ENCODE peak calls at places on chromosomes 5 and 9, in four cellular contexts. I, K, R and D are unnamed samples.
A peak's percentile ranks its signal among the peaks of the same experiment; 100 is the strongest.

GRCh38 chr5:66871651-66872050 is 275.5 kb downstream of the MAST4 start:
- DNase-seq in I (no peak), K (no peak), R (no peak), D (no peak)

GRCh38 chr9:121326924-121327613 is 43.0 kb downstream of the STOM start:
- DNase-seq in I (no peak), K (no peak), R (no peak), D (no peak)

GRCh38 chr9:17600962-17601593 is 22.2 kb downstream of the SH3GL2 start:
- DNase-seq in I (peak; percentile 59), K (no peak), R (peak; percentile 46), D (no peak)

GRCh38 chr5:171387970-171388815 is 544 bp downstream of the NPM1 start:
- DNase-seq in I (peak; percentile 56), K (peak; percentile 69), R (peak; percentile 74), D (peak; percentile 70)

GRCh38 chr5:1206521-1207412 is 5.4 kb downstream of the SLC6A19 start:
- DNase-seq in I (no peak), K (no peak), R (no peak), D (no peak)

GRCh38 chr9:36341936-36342577 is 58.0 kb downstream of the RNF38 start:
- DNase-seq in I (no peak), K (no peak), R (no peak), D (no peak)

GRCh38 chr9:109560470-109561132 is 62.5 kb upstream of the PTPN3 start:
- DNase-seq in I (no peak), K (no peak), R (no peak), D (no peak)

GRCh38 chr9:27398982-27399653 is 102.2 kb upstream of the EQTN start:
- DNase-seq in I (no peak), K (no peak), R (no peak), D (no peak)

GRCh38 chr5:19928556-19929421 is 59.2 kb downstream of the CDH18 start:
- DNase-seq in I (peak; percentile 91), K (no peak), R (peak; percentile 71), D (no peak)

DNA sequence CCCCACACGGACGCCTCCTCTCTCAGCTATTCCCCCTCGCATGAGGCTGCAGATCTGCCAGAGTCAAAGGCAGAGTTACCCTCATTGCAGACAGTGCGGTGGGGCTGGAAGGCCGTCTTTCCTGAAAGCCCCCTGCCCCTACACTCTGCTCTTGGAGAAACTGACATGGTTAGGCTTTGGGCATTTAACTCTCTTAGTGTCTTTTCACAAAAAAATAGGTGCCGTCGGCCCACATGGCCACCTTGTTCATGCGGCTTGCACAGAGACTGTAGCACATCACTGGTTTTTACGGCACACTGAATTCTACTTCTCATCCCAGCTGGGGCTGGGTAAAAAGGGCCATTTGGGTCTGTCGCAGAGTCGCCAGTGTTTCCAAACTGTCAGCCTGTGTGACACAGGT is 107.6 kb downstream of the ENTREP1 start:
- DNase-seq in I (no peak), K (no peak), R (no peak), D (no peak)
- TF ChIP-seq CTCF in I (no peak), K (no peak), R (no peak), D (no peak)

DNA sequence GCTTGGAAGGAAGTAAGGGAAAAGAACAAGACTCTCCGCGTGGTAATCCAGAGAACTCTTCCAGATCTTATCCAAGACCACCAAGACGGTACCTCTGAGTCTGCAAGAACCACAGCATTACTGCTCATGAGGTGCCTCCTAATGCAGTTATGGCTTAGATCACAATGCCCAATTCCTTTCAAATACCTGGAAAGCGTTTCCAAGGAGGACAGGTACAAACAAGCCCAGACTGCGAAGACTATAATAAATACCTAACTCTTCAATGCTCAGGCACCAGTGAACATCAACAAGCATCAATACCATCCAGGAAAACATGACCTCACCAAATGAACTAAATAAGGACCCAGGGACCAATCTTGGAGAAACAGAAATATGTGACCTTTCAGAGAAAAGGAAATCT is 325.5 kb downstream of the CWC27 start:
- DNase-seq in I (no peak), K (no peak), R (no peak), D (no peak)
- TF ChIP-seq CTCF in I (no peak), K (no peak), R (no peak), D (no peak)

GRCh38 chr5:9776525-9776924 is 146.4 kb upstream of the TAS2R1 start:
- DNase-seq in I (peak; percentile 68), K (no peak), R (peak; percentile 80), D (no peak)

GRCh38 chr5:9780501-9780900 is 150.3 kb upstream of the TAS2R1 start:
- DNase-seq in I (no peak), K (no peak), R (no peak), D (no peak)

GRCh38 chr5:9775339-9775738 is 145.2 kb upstream of the TAS2R1 start:
- DNase-seq in I (peak; percentile 34), K (no peak), R (peak; percentile 17), D (no peak)

GRCh38 chr5:9771079-9771478 is 140.9 kb upstream of the TAS2R1 start:
- DNase-seq in I (no peak), K (no peak), R (no peak), D (no peak)

GRCh38 chr5:9774472-9775079 is 144.4 kb upstream of the TAS2R1 start:
- DNase-seq in I (peak; percentile 71), K (no peak), R (peak; percentile 75), D (no peak)
- TF ChIP-seq CTCF in I (peak; percentile 47), K (no peak), R (peak; percentile 64), D (no peak)

DNA sequence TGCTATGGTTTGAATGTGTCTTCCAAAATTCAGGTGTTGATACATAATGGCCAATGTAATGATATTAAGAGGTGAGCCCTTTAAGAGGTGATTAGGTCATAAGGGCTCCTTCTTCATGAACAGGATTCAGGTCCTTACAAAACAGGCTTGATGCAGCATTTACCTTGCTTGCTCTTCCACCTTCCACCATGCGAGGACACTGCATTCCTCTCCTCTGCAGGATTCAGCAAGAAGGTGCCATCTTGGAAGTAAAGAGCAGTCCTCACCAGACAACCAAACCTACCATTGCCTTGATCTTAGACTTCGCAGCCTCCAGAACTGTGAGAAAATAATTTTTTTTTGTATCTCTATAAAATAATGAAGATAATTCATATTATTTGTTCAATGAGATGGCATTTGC is 314.0 kb upstream of the SMARCA2 start:
- DNase-seq in I (no peak), K (no peak), R (no peak), D (no peak)
- TF ChIP-seq CTCF in I (no peak), K (no peak), R (no peak), D (no peak)